ENCODE peak calls at places on chromosomes 11 and 22, in eight cellular contexts. S is activated naive CD4-positive, alpha-beta T cell; U is type B pancreatic cell; R is stimulated activated naive B cell treated with anti-CD40 and anti-IgM and Interleukin-4, amounts not matched to agents 10 μg/mL and 1 μg/mL and 100 μg/mL, for 72 hours; D is AG08396; Y is CD8-positive, alpha-beta memory T cell; E is activated T-cell treated with anti-CD3 and anti-CD28 coated beads for 4 hours; G is retina. C is an unnamed sample.

GRCh38 chr22:42970029-42970428 is 44.9 kb downstream of the PACSIN2 start:
- DNase-seq in S (no peak), U (no peak), R (no peak), D (no peak), Y (no peak), E (no peak), G (no peak), C (no peak)

GRCh38 chr11:118939948-118940598 is 14.3 kb upstream of the BCL9L start:
- DNase-seq in S (no peak), U (no peak), R (no peak), D (no peak), Y (peak), E (no peak), G (peak), C (peak)

GRCh38 chr11:2518112-2518982 is 73.5 kb downstream of the KCNQ1 start:
- DNase-seq in S (no peak), U (peak), R (no peak), D (no peak), Y (peak), E (no peak), G (peak), C (peak)

GRCh38 chr22:19871845-19872778 is 17.4 kb upstream of the GNB1L start:
- DNase-seq in S (no peak), U (peak), R (no peak), D (no peak), Y (no peak), E (no peak), G (no peak), C (no peak)

GRCh38 chr22:43293661-43294392 is 49.3 kb downstream of the SCUBE1 start:
- DNase-seq in S (no peak), U (no peak), R (no peak), D (peak), Y (no peak), E (no peak), G (no peak), C (no peak)

GRCh38 chr11:62443390-62444201 is 24.8 kb downstream of the SCGB1A1 start:
- DNase-seq in S (no peak), U (no peak), R (peak), D (peak), Y (no peak), E (no peak), G (peak), C (no peak)

GRCh38 chr22:38239101-38239761 is 33.6 kb downstream of the TMEM184B start:
- DNase-seq in S (no peak), U (no peak), R (no peak), D (peak), Y (no peak), E (no peak), G (no peak), C (no peak)

GRCh38 chr11:120182790-120183491 is 27.9 kb upstream of the OAF start:
- DNase-seq in S (no peak), U (peak), R (no peak), D (no peak), Y (no peak), E (no peak), G (no peak), C (peak)

GRCh38 chr11:78190871-78191538 is 2.3 kb downstream of the USP35 start:
- DNase-seq in S (no peak), U (no peak), R (no peak), D (no peak), Y (peak), E (no peak), G (no peak), C (no peak)

GRCh38 chr22:33687464-33687863 is 232.8 kb downstream of the LARGE1 start:
- DNase-seq in S (no peak), U (no peak), R (no peak), D (no peak), Y (no peak), E (no peak), G (no peak), C (no peak)

GRCh38 chr11:21545701-21546100 is 647.2 kb upstream of the ANO5 start:
- DNase-seq in S (no peak), U (no peak), R (no peak), D (no peak), Y (no peak), E (no peak), G (no peak), C (no peak)

GRCh38 chr11:35082322-35083180 is 56.4 kb upstream of the CD44 start:
- DNase-seq in S (peak), U (no peak), R (peak), D (peak), Y (peak), E (peak), G (no peak), C (peak)

GRCh38 chr11:72000591-72000867 is 1.8 kb downstream of the IL18BP start:
- DNase-seq in S (no peak), U (no peak), R (no peak), D (no peak), Y (no peak), E (no peak), G (no peak), C (no peak)

GRCh38 chr11:328012-328411 is 7.4 kb upstream of the IFITM3 start:
- DNase-seq in S (no peak), U (no peak), R (no peak), D (no peak), Y (no peak), E (no peak), G (no peak), C (no peak)

GRCh38 chr11:73280606-73281005 is 8.5 kb downstream of the P2RY6 start:
- DNase-seq in S (no peak), U (no peak), R (no peak), D (no peak), Y (no peak), E (no peak), G (no peak), C (no peak)

GRCh38 chr22:28034760-28035401 is 115.8 kb upstream of the PITPNB start:
- DNase-seq in S (no peak), U (no peak), R (no peak), D (no peak), Y (no peak), E (no peak), G (no peak), C (peak)

GRCh38 chr11:65630215-65630614 is 7.7 kb upstream of the SIPA1 start:
- DNase-seq in S (no peak), U (no peak), R (no peak), D (no peak), Y (no peak), E (no peak), G (no peak), C (no peak)

GRCh38 chr11:111193924-111194490 is 51.5 kb upstream of the POU2AF2 start:
- DNase-seq in S (no peak), U (no peak), R (no peak), D (no peak), Y (no peak), E (no peak), G (no peak), C (no peak)

GRCh38 chr11:57464343-57465181 is 4.2 kb downstream of the RTN4RL2 start:
- DNase-seq in S (no peak), U (no peak), R (no peak), D (no peak), Y (no peak), E (no peak), G (peak), C (no peak)

GRCh38 chr11:119616586-119617342 is 112.2 kb downstream of the NECTIN1 start:
- DNase-seq in S (no peak), U (no peak), R (no peak), D (no peak), Y (no peak), E (no peak), G (peak), C (no peak)

GRCh38 chr11:227824-228223 is 8.3 kb downstream of the SIRT3 start:
- DNase-seq in S (no peak), U (no peak), R (no peak), D (no peak), Y (no peak), E (no peak), G (no peak), C (no peak)

GRCh38 chr11:12564012-12564411 is 110.2 kb upstream of the TEAD1 start:
- DNase-seq in S (no peak), U (no peak), R (no peak), D (no peak), Y (no peak), E (no peak), G (no peak), C (no peak)

GRCh38 chr11:96272542-96273306 is 70.3 kb downstream of the MAML2 start:
- DNase-seq in S (no peak), U (no peak), R (no peak), D (no peak), Y (no peak), E (no peak), G (no peak), C (no peak)

GRCh38 chr22:42844756-42845155 is 12.3 kb downstream of the ARFGAP3 start:
- DNase-seq in S (no peak), U (no peak), R (no peak), D (no peak), Y (no peak), E (no peak), G (no peak), C (no peak)

GRCh38 chr11:84608788-84609309 is 1018.3 kb downstream of the DLG2 start:
- DNase-seq in S (no peak), U (no peak), R (no peak), D (no peak), Y (no peak), E (no peak), G (no peak), C (no peak)

C was measured in ecto neural progenitor cell.